ENCODE peak calls at places on chromosomes 2 and 18, in seven cellular contexts. U is Peyer's patch, T is HCT116, Y is cardiac muscle cell, Z is sigmoid colon, B is neural progenitor cell, D is tibial artery. E is an unnamed sample.

GRCh38 chr2:67574230-67574629 is 177.1 kb downstream of the ETAA1 start:
- DNase-seq in T (no peak), B (no peak), Z (no peak), U (no peak), Y (no peak), D (no peak), E (no peak)

GRCh38 chr2:156322681-156323211 is 9.8 kb downstream of the NR4A2 start:
- DNase-seq in B (peak; percentile 62), Z (no peak), Y (peak; percentile 50), D (no peak), U (no peak), T (no peak), E (no peak)

GRCh38 chr2:49002750-49003149 is 151.6 kb downstream of the FSHR start:
- DNase-seq in B (no peak), Z (no peak), U (no peak), T (no peak), D (no peak), Y (no peak), E (peak; percentile 51)

GRCh38 chr2:238203104-238203972 is at the start of gene ILKAP:
- DNase-seq in Y (peak; percentile 94), Z (peak; percentile 95), U (peak; percentile 93), B (peak; percentile 94), D (peak; percentile 93), T (peak; percentile 22), E (peak; percentile 91)

GRCh38 chr2:10120158-10120937 is 2.2 kb upstream of the RRM2 start:
- DNase-seq in T (peak; percentile 90), B (peak; percentile 97), Z (peak; percentile 96), U (peak; percentile 98), D (peak; percentile 96), Y (peak; percentile 98), E (peak; percentile 95)

GRCh38 chr2:157925071-157925470 is 48.9 kb upstream of the ACVR1 start:
- DNase-seq in B (no peak), D (no peak), U (no peak), Y (no peak), T (no peak), Z (no peak), E (no peak)

GRCh38 chr2:173991857-173992588 is 26.9 kb upstream of the SP3 start:
- DNase-seq in B (no peak), Y (no peak), U (no peak), T (no peak), Z (peak; percentile 86), D (peak; percentile 96), E (no peak)

GRCh38 chr2:217837001-217837491 is 165.7 kb downstream of the TNS1 start:
- DNase-seq in Y (no peak), B (peak; percentile 61), T (peak; percentile 42), U (no peak), Z (peak; percentile 97), D (peak; percentile 88), E (peak; percentile 66)

GRCh38 chr18:21897811-21898210 is 157.2 kb downstream of the MIB1 start:
- DNase-seq in T (peak; percentile 41), Y (peak; percentile 84), B (peak; percentile 83), U (no peak), Z (no peak), D (no peak), E (no peak)

GRCh38 chr2:46818141-46818552 is 97.5 kb downstream of the MCFD2 start:
- DNase-seq in Z (peak; percentile 93), Y (peak; percentile 61), D (peak; percentile 97), B (no peak), U (no peak), T (no peak), E (no peak)

DNA sequence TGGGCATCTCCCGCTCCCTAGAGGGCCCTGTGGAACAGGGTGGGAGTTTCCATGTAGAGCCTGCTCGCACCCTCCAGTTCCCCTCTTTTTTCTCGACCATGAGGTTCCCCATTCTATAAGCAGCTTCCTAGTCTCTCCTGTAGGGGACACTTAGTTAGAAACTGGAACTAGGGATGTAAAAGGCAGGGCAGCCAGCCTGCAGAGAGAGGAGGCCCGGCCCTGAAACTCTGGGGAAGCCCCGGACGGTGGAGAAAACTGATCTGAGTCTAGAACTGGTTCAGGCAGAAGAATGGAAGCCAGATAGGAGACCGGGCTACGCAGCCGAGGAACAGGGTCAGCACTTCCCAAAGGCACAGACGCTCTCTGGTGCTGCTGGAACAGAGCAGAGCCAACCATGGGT is 51.6 kb upstream of the ATG16L1 start:
- DNase-seq in D (no peak), B (no peak), T (no peak), U (no peak), Y (no peak), Z (no peak), E (no peak)
- H3K36me3 ChIP-seq in D (no peaks in the 10 kb centered on the region), B (no peaks in the 10 kb centered on the region), T (no peaks in the 10 kb centered on the region), U (no peaks in the 10 kb centered on the region), Y (no peaks in the 10 kb centered on the region), Z (no peaks in the 10 kb centered on the region), E (no peaks in the 10 kb centered on the region)

DNA sequence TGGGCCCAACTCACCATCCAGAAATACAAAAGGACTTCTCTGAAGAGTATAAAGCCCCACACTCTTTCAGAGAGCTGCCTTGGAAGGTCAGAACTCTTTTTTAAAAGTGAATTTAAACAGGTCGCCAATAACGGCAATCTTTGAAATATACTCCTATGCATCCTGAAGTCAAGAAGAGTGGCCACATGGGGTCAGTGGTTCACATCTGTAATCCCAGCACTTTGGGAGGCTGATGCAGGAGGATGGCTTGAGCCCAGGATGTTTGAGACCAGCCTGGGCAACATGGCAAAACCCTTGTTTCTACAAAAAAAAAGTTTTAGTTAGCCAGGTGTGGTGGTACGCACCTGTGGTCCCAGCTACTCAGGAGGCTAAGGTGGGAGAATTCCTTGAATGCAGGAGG is 68.1 kb upstream of the FZD7 start:
- DNase-seq in Z (no peak), U (no peak), D (no peak), T (no peak), B (no peak), Y (no peak), E (no peak)
- TF ChIP-seq CTCF in Z (no peak), U (no peak), D (no peak), T (no peak), B (peak; percentile 39), Y (no peak), E (no peak)

DNA sequence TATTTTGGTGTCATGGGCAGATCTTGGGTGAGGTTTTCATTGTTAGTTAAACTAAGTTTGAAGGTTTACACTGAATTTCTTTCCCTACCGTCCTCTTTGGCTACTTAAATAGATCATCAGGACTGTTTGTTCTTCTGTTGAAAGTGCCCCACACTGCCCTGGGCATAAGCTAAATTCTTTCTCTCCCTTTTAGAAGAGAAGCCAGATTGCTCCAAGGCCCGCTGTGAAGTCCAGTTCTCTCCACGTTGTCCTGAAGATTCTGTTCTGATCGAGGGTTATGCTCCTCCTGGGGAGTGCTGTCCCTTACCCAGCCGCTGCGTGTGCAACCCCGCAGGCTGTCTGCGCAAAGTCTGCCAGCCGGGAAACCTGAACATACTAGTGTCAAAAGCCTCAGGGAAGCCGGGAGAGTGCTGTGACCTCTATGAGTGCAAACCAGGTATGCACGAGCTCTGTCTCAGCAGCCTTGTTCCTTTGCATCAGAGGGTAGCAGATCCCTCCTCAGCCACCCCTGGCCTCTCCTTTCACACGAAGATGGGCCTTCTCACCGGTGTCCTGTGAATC is 85.6 kb downstream of the CRIM1 start:
- DNase-seq in U (no peak), D (no peak), Y (no peak), T (no peak), Z (no peak), B (no peak), E (no peak)
- H3K36me3 ChIP-seq in U (no peaks in the 10 kb centered on the region), D (peaks cover 31% of the 10 kb centered on the region), Y (no peaks in the 10 kb centered on the region), T (peaks cover 4% of the 10 kb centered on the region), Z (peaks cover 4% of the 10 kb centered on the region), B (no peaks in the 10 kb centered on the region), E (no peaks in the 10 kb centered on the region)

DNA sequence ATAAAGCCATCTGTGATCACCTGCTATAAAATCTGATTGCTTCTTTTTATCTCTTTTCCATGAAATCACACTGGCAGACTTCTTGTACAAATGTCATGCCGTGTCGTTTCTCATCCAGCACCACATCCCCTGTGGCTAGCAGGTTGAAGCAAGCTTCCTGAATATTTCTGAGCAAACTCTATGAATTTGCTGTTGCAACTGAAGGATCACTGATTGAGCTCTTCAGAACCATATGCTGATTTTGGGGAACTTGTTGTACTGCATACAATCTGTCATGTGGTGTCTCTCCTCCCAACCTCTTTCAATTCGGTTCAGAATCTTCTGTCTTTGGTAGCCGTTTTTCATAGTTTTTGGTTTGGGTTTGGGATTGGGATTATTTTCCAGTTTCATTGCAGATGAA is 57.7 kb upstream of the RBMS1 start:
- DNase-seq in B (no peak), T (no peak), Y (no peak), U (no peak), Z (no peak), D (no peak), E (no peak)
- TF ChIP-seq CTCF in B (no peak), T (no peak), Y (no peak), U (no peak), Z (no peak), D (no peak), E (no peak)

GRCh38 chr2:151437630-151438029 is 27.9 kb downstream of the RIF1 start:
- DNase-seq in D (no peak), U (no peak), Z (no peak), T (peak; percentile 10), B (peak; percentile 2), Y (peak; percentile 20), E (no peak)

GRCh38 chr2:151438506-151438905 is 28.8 kb downstream of the RIF1 start:
- DNase-seq in Y (no peak), Z (no peak), T (no peak), D (no peak), B (no peak), U (no peak), E (no peak)

DNA sequence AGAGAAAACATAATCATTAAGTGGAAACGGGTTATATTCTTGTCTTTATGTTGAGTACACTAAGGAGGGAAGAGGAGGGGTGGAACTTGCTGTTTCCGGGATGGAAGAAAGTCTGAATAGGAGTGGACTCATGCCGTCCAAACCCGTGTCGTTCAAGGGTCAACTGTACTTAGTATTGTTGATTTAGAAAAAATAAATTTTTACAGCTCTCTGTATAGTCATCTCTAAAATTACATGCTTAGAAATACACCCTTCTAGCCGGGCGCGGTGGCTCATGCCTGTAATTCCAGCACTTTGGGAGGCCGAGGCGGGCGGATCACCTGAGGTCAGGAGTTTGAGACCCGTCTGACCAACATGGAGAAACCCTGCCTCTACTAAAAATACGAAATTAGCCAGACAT is 29.4 kb downstream of the RIF1 start:
- DNase-seq in U (peak; percentile 51), Z (no peak), B (no peak), Y (no peak), T (no peak), D (no peak), E (no peak)
- H3K36me3 ChIP-seq in U (no peaks in the 10 kb centered on the region), Z (peaks cover 31% of the 10 kb centered on the region), B (peaks cover 56% of the 10 kb centered on the region), Y (peaks cover 70% of the 10 kb centered on the region), T (peaks cover 54% of the 10 kb centered on the region), D (peaks cover 94% of the 10 kb centered on the region), E (peaks cover 99% of the 10 kb centered on the region)

GRCh38 chr2:73175663-73176204 is 26.6 kb upstream of the NOTO start:
- DNase-seq in Z (peak; percentile 89), T (no peak), B (peak; percentile 90), U (peak; percentile 74), Y (peak; percentile 84), D (peak; percentile 83), E (peak; percentile 76)

GRCh38 chr2:73176205-73176880 is 26.0 kb upstream of the NOTO start:
- DNase-seq in Y (no peak), Z (peak; percentile 69), D (no peak), U (no peak), B (peak; percentile 58), T (no peak), E (peak; percentile 36)

GRCh38 chr2:73174941-73175662 is 27.3 kb upstream of the NOTO start:
- DNase-seq in Y (peak; percentile 12), Z (no peak), B (no peak), U (no peak), T (no peak), D (no peak), E (no peak)

GRCh38 chr2:73176881-73177644 is 25.3 kb upstream of the NOTO start:
- DNase-seq in T (peak; percentile 57), B (peak; percentile 95), D (peak; percentile 94), Y (peak; percentile 93), U (peak; percentile 91), Z (peak; percentile 95), E (peak; percentile 88)

GRCh38 chr2:73177645-73178255 is 24.6 kb upstream of the NOTO start:
- DNase-seq in Z (peak; percentile 63), B (peak; percentile 16), Y (no peak), T (no peak), U (no peak), D (no peak), E (no peak)
- TF ChIP-seq CTCF in Z (no peak), B (no peak), Y (no peak), T (no peak), U (no peak), D (no peak), E (no peak)

E was measured in left lung.